ENCODE peak calls at places on chromosomes 6 and 20, in ten cellular contexts. One of them, this sample, is unnamed.

GRCh38 chr20:15847415-15847814 is 725.8 kb downstream of the KIF16B start:
- DNase-seq in MCF 10A: no peak
- DNase-seq in adrenal gland: no peak
- DNase-seq in lower lobe of right lung: no peak
- DNase-seq in D721Med: no peak
- DNase-seq in astrocyte of the spinal cord: no peak
- DNase-seq in mesothelial cell of epicardium: no peak
- DNase-seq in RWPE1: no peak
- DNase-seq in WERI-Rb-1: no peak
- DNase-seq in right atrium auricular region: no peak
- DNase-seq in this sample: no peak

GRCh38 chr6:116616757-116617093 is 446 bp downstream of the RSPH4A start:
- DNase-seq in MCF 10A: no peak
- DNase-seq in adrenal gland: peak
- DNase-seq in lower lobe of right lung: no peak
- DNase-seq in D721Med: no peak
- DNase-seq in astrocyte of the spinal cord: no peak
- DNase-seq in mesothelial cell of epicardium: no peak
- DNase-seq in RWPE1: peak
- DNase-seq in WERI-Rb-1: no peak
- DNase-seq in right atrium auricular region: no peak
- DNase-seq in this sample: no peak

GRCh38 chr20:32509639-32510066 is 75.5 kb downstream of the NOL4L start:
- DNase-seq in MCF 10A: no peak
- DNase-seq in adrenal gland: no peak
- DNase-seq in lower lobe of right lung: no peak
- DNase-seq in D721Med: no peak
- DNase-seq in astrocyte of the spinal cord: no peak
- DNase-seq in mesothelial cell of epicardium: no peak
- DNase-seq in RWPE1: no peak
- DNase-seq in WERI-Rb-1: no peak
- DNase-seq in right atrium auricular region: no peak
- DNase-seq in this sample: peak

GRCh38 chr6:121748850-121749249 is 313.4 kb downstream of the GJA1 start:
- DNase-seq in MCF 10A: no peak
- DNase-seq in adrenal gland: no peak
- DNase-seq in lower lobe of right lung: no peak
- DNase-seq in D721Med: peak
- DNase-seq in astrocyte of the spinal cord: no peak
- DNase-seq in mesothelial cell of epicardium: no peak
- DNase-seq in RWPE1: no peak
- DNase-seq in WERI-Rb-1: no peak
- DNase-seq in right atrium auricular region: no peak
- DNase-seq in this sample: no peak

GRCh38 chr20:1924910-1925861 is 30.0 kb downstream of the SIRPA start:
- DNase-seq in MCF 10A: no peak
- DNase-seq in adrenal gland: no peak
- DNase-seq in lower lobe of right lung: no peak
- DNase-seq in D721Med: no peak
- DNase-seq in astrocyte of the spinal cord: no peak
- DNase-seq in mesothelial cell of epicardium: no peak
- DNase-seq in RWPE1: no peak
- DNase-seq in WERI-Rb-1: no peak
- DNase-seq in right atrium auricular region: no peak
- DNase-seq in this sample: no peak

GRCh38 chr6:170461111-170461510 is 92.0 kb downstream of the PSMB1 start:
- DNase-seq in MCF 10A: no peak
- DNase-seq in adrenal gland: no peak
- DNase-seq in lower lobe of right lung: no peak
- DNase-seq in D721Med: no peak
- DNase-seq in astrocyte of the spinal cord: no peak
- DNase-seq in mesothelial cell of epicardium: no peak
- DNase-seq in RWPE1: no peak
- DNase-seq in WERI-Rb-1: no peak
- DNase-seq in right atrium auricular region: no peak
- DNase-seq in this sample: no peak

GRCh38 chr20:63268671-63269439 is 3.8 kb upstream of the ARFGAP1 start:
- DNase-seq in MCF 10A: no peak
- DNase-seq in adrenal gland: no peak
- DNase-seq in lower lobe of right lung: no peak
- DNase-seq in D721Med: no peak
- DNase-seq in astrocyte of the spinal cord: no peak
- DNase-seq in mesothelial cell of epicardium: no peak
- DNase-seq in RWPE1: peak
- DNase-seq in WERI-Rb-1: peak
- DNase-seq in right atrium auricular region: no peak
- DNase-seq in this sample: no peak

GRCh38 chr6:10194816-10195639 is 219.8 kb downstream of the TFAP2A start:
- DNase-seq in MCF 10A: peak
- DNase-seq in adrenal gland: no peak
- DNase-seq in lower lobe of right lung: no peak
- DNase-seq in D721Med: no peak
- DNase-seq in astrocyte of the spinal cord: no peak
- DNase-seq in mesothelial cell of epicardium: no peak
- DNase-seq in RWPE1: peak
- DNase-seq in WERI-Rb-1: no peak
- DNase-seq in right atrium auricular region: no peak
- DNase-seq in this sample: no peak

GRCh38 chr6:137700751-137701477 is 166.1 kb upstream of the TNFAIP3 start:
- DNase-seq in MCF 10A: no peak
- DNase-seq in adrenal gland: no peak
- DNase-seq in lower lobe of right lung: no peak
- DNase-seq in D721Med: no peak
- DNase-seq in astrocyte of the spinal cord: no peak
- DNase-seq in mesothelial cell of epicardium: no peak
- DNase-seq in RWPE1: no peak
- DNase-seq in WERI-Rb-1: no peak
- DNase-seq in right atrium auricular region: peak
- DNase-seq in this sample: no peak

GRCh38 chr6:137699036-137699683 is 167.9 kb upstream of the TNFAIP3 start:
- DNase-seq in MCF 10A: no peak
- DNase-seq in adrenal gland: peak
- DNase-seq in lower lobe of right lung: no peak
- DNase-seq in D721Med: no peak
- DNase-seq in astrocyte of the spinal cord: no peak
- DNase-seq in mesothelial cell of epicardium: no peak
- DNase-seq in RWPE1: no peak
- DNase-seq in WERI-Rb-1: no peak
- DNase-seq in right atrium auricular region: no peak
- DNase-seq in this sample: peak

GRCh38 chr6:137696765-137697164 is 170.3 kb upstream of the TNFAIP3 start:
- DNase-seq in MCF 10A: no peak
- DNase-seq in adrenal gland: no peak
- DNase-seq in lower lobe of right lung: no peak
- DNase-seq in D721Med: no peak
- DNase-seq in astrocyte of the spinal cord: no peak
- DNase-seq in mesothelial cell of epicardium: no peak
- DNase-seq in RWPE1: no peak
- DNase-seq in WERI-Rb-1: no peak
- DNase-seq in right atrium auricular region: no peak
- DNase-seq in this sample: no peak

GRCh38 chr6:137698636-137699035 is 168.4 kb upstream of the TNFAIP3 start:
- DNase-seq in MCF 10A: no peak
- DNase-seq in adrenal gland: peak
- DNase-seq in lower lobe of right lung: no peak
- DNase-seq in D721Med: no peak
- DNase-seq in astrocyte of the spinal cord: peak
- DNase-seq in mesothelial cell of epicardium: no peak
- DNase-seq in RWPE1: no peak
- DNase-seq in WERI-Rb-1: no peak
- DNase-seq in right atrium auricular region: no peak
- DNase-seq in this sample: peak

DNA sequence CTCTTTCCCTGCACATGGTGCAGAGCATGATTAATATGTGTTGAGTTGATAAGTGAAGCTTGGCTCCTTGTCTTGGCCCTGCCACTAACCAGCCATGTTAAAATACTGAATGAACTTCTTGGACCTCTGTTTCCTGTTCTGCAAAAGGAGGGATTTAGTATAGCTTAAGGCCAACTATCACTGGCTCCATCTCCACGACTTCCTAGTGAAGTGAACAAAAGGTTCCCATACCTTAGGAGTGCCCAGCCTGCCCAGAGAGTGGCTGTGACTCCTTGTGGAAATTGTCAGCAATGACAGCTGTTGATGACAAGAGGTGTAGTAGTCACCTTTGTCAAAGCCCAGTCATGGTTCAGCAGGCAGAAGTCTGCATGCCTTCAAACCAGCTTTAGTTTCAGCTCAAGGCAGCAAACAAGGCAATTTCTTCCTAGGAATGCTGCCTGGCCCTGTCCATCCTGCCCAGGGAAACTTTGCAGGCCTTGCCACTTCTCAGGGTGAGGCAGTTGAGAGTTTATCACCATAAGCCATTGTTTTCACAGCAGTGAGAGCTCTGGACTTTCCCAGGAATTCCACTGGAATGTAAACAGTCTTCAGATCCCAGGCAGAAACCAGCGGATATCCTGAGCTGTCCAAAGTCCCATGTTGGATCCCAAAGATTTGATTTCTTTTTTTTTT is 169.7 kb upstream of the TNFAIP3 start:
- DNase-seq in MCF 10A: peak
- DNase-seq in adrenal gland: no peak
- DNase-seq in lower lobe of right lung: no peak
- DNase-seq in D721Med: no peak
- DNase-seq in astrocyte of the spinal cord: peak
- DNase-seq in mesothelial cell of epicardium: no peak
- DNase-seq in RWPE1: no peak
- DNase-seq in WERI-Rb-1: no peak
- DNase-seq in right atrium auricular region: no peak
- DNase-seq in this sample: peak
- TF ChIP-seq CTCF in MCF 10A: no peak
- TF ChIP-seq CTCF in adrenal gland: no peak
- TF ChIP-seq CTCF in lower lobe of right lung: no peak
- TF ChIP-seq CTCF in D721Med: no peak
- TF ChIP-seq CTCF in astrocyte of the spinal cord: no peak
- TF ChIP-seq CTCF in mesothelial cell of epicardium: no peak
- TF ChIP-seq CTCF in RWPE1: no peak
- TF ChIP-seq CTCF in WERI-Rb-1: no peak
- TF ChIP-seq CTCF in right atrium auricular region: no peak
- TF ChIP-seq CTCF in this sample: no peak

GRCh38 chr6:33156964-33157363 is 35.3 kb downstream of the COL11A2 start:
- DNase-seq in MCF 10A: no peak
- DNase-seq in adrenal gland: no peak
- DNase-seq in lower lobe of right lung: no peak
- DNase-seq in D721Med: no peak
- DNase-seq in astrocyte of the spinal cord: no peak
- DNase-seq in mesothelial cell of epicardium: no peak
- DNase-seq in RWPE1: no peak
- DNase-seq in WERI-Rb-1: no peak
- DNase-seq in right atrium auricular region: no peak
- DNase-seq in this sample: no peak
- TF ChIP-seq CTCF in MCF 10A: no peak
- TF ChIP-seq CTCF in adrenal gland: no peak
- TF ChIP-seq CTCF in lower lobe of right lung: no peak
- TF ChIP-seq CTCF in D721Med: no peak
- TF ChIP-seq CTCF in astrocyte of the spinal cord: no peak
- TF ChIP-seq CTCF in mesothelial cell of epicardium: no peak
- TF ChIP-seq CTCF in RWPE1: no peak
- TF ChIP-seq CTCF in WERI-Rb-1: no peak
- TF ChIP-seq CTCF in right atrium auricular region: no peak
- TF ChIP-seq CTCF in this sample: no peak

GRCh38 chr6:148240463-148240845 is 102.2 kb upstream of the SASH1 start:
- DNase-seq in MCF 10A: no peak
- DNase-seq in adrenal gland: no peak
- DNase-seq in lower lobe of right lung: no peak
- DNase-seq in D721Med: no peak
- DNase-seq in astrocyte of the spinal cord: peak
- DNase-seq in mesothelial cell of epicardium: no peak
- DNase-seq in RWPE1: no peak
- DNase-seq in WERI-Rb-1: no peak
- DNase-seq in right atrium auricular region: no peak
- DNase-seq in this sample: peak

GRCh38 chr6:148240866-148241477 is 101.7 kb upstream of the SASH1 start:
- DNase-seq in MCF 10A: no peak
- DNase-seq in adrenal gland: no peak
- DNase-seq in lower lobe of right lung: no peak
- DNase-seq in D721Med: no peak
- DNase-seq in astrocyte of the spinal cord: no peak
- DNase-seq in mesothelial cell of epicardium: no peak
- DNase-seq in RWPE1: no peak
- DNase-seq in WERI-Rb-1: no peak
- DNase-seq in right atrium auricular region: no peak
- DNase-seq in this sample: peak

GRCh38 chr6:148239215-148239614 is 103.4 kb upstream of the SASH1 start:
- DNase-seq in MCF 10A: no peak
- DNase-seq in adrenal gland: no peak
- DNase-seq in lower lobe of right lung: no peak
- DNase-seq in D721Med: no peak
- DNase-seq in astrocyte of the spinal cord: no peak
- DNase-seq in mesothelial cell of epicardium: no peak
- DNase-seq in RWPE1: no peak
- DNase-seq in WERI-Rb-1: no peak
- DNase-seq in right atrium auricular region: no peak
- DNase-seq in this sample: no peak

GRCh38 chr6:148239777-148240462 is 102.7 kb upstream of the SASH1 start:
- DNase-seq in MCF 10A: no peak
- DNase-seq in adrenal gland: no peak
- DNase-seq in lower lobe of right lung: no peak
- DNase-seq in D721Med: no peak
- DNase-seq in astrocyte of the spinal cord: no peak
- DNase-seq in mesothelial cell of epicardium: no peak
- DNase-seq in RWPE1: no peak
- DNase-seq in WERI-Rb-1: no peak
- DNase-seq in right atrium auricular region: no peak
- DNase-seq in this sample: no peak

DNA sequence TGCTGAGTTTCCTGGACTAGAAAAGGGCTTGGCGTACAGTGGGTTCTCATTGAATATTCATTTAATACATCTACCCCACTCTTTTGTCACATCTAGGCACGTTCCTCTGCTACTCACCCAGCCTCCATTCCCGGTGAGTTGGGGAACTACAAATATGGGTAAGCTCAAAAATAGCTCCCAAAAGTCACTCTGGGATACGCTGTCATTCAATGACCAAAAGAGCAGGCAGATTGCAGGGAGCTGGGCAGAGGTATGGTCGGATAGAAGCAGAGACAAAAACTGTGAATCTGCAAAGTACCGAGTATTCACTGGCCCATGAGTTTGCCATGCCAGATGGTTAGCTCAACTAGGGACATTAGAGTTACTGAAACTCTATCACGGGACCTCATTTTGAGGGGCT is 103.9 kb upstream of the SASH1 start:
- DNase-seq in MCF 10A: no peak
- DNase-seq in adrenal gland: no peak
- DNase-seq in lower lobe of right lung: no peak
- DNase-seq in D721Med: no peak
- DNase-seq in astrocyte of the spinal cord: no peak
- DNase-seq in mesothelial cell of epicardium: no peak
- DNase-seq in RWPE1: no peak
- DNase-seq in WERI-Rb-1: no peak
- DNase-seq in right atrium auricular region: no peak
- DNase-seq in this sample: no peak
- TF ChIP-seq CTCF in MCF 10A: no peak
- TF ChIP-seq CTCF in adrenal gland: no peak
- TF ChIP-seq CTCF in lower lobe of right lung: no peak
- TF ChIP-seq CTCF in D721Med: no peak
- TF ChIP-seq CTCF in astrocyte of the spinal cord: no peak
- TF ChIP-seq CTCF in mesothelial cell of epicardium: no peak
- TF ChIP-seq CTCF in RWPE1: no peak
- TF ChIP-seq CTCF in WERI-Rb-1: no peak
- TF ChIP-seq CTCF in right atrium auricular region: no peak
- TF ChIP-seq CTCF in this sample: no peak

DNA sequence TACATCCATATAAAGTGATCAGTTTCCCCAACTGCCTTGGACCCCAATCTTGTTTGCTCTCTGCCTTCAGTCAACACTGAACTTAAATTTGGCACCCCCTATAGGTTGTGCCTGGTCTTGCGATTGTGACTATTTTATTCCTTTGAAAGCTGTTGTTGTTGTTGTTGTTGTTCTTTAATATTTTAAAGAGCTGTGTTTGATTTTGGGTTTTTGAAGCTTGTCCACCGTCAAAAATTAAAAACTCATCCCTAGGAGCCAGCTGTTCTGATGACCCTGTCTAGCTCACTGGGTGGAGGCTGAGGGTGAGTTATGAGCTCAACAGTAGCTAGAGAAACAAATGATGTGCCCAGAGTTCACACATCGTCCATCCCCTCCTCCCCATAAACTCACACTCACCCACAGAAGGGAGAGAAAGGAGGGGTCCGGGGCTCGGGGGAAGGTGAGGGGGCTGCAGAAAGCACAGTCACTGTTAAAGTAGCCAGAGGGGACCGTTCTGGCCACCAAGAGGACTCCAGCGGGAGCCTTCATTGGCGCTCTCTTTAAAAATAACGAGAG is 4.0 kb downstream of the SIM1 start:
- DNase-seq in MCF 10A: peak
- DNase-seq in adrenal gland: no peak
- DNase-seq in lower lobe of right lung: no peak
- DNase-seq in D721Med: no peak
- DNase-seq in astrocyte of the spinal cord: no peak
- DNase-seq in mesothelial cell of epicardium: no peak
- DNase-seq in RWPE1: no peak
- DNase-seq in WERI-Rb-1: no peak
- DNase-seq in right atrium auricular region: no peak
- DNase-seq in this sample: no peak
- TF ChIP-seq CTCF in MCF 10A: peak
- TF ChIP-seq CTCF in adrenal gland: no peak
- TF ChIP-seq CTCF in lower lobe of right lung: no peak
- TF ChIP-seq CTCF in D721Med: peak
- TF ChIP-seq CTCF in astrocyte of the spinal cord: peak
- TF ChIP-seq CTCF in mesothelial cell of epicardium: peak
- TF ChIP-seq CTCF in RWPE1: no peak
- TF ChIP-seq CTCF in WERI-Rb-1: peak
- TF ChIP-seq CTCF in right atrium auricular region: no peak
- TF ChIP-seq CTCF in this sample: peak